ENCODE peak calls at places on chromosomes 12 and 14, in six cellular contexts. R is PC-3, Z is NCI-H2029, M is T-cell, F is HCEC 1CT, U is H7. Y is an unnamed sample.

GRCh38 chr12:129696952-129697351 is 206.9 kb downstream of the TMEM132D start:
- DNase-seq in U (no peak), R (no peak), Z (no peak), F (no peak), M (no peak), Y (no peak)

GRCh38 chr14:23183479-23183878 is at the start of gene SLC7A8:
- DNase-seq in M (no peak), U (peak; percentile 77), R (peak; percentile 21), Z (peak; percentile 55), F (peak; percentile 20), Y (no peak)

GRCh38 chr14:73749706-73750105 is 35.5 kb upstream of the PNMA1 start:
- DNase-seq in F (no peak), R (peak; percentile 0), Z (no peak), M (no peak), U (no peak), Y (no peak)

GRCh38 chr12:54700301-54700700 is 52.1 kb upstream of the DCD start:
- DNase-seq in R (no peak), F (no peak), M (no peak), Z (no peak), U (no peak), Y (no peak)

GRCh38 chr12:56206373-56207166 is 15.2 kb downstream of the RNF41 start:
- DNase-seq in F (peak; percentile 57), R (peak; percentile 64), U (peak; percentile 85), Z (no peak), M (peak; percentile 17), Y (no peak)

GRCh38 chr12:44960856-44961255 is 84.7 kb upstream of the NELL2 start:
- DNase-seq in Z (no peak), F (no peak), M (no peak), U (peak; percentile 53), R (no peak), Y (no peak)

GRCh38 chr14:24818823-24819341 is 184.9 kb upstream of the GZMB start:
- DNase-seq in Z (no peak), R (no peak), F (no peak), M (no peak), U (no peak), Y (no peak)

GRCh38 chr12:76030378-76031080 is 1.0 kb downstream of the PHLDA1 start:
- DNase-seq in F (peak; percentile 55), Z (no peak), M (peak; percentile 21), R (no peak), U (peak; percentile 66), Y (no peak)

GRCh38 chr14:61934385-61934784 is 172.2 kb downstream of the SNAPC1 start:
- DNase-seq in Z (no peak), U (no peak), R (peak; percentile 98), F (peak; percentile 99), M (no peak), Y (no peak)